ENCODE peak calls at places on chromosomes 7 and 10, in four cellular contexts. H, I, P and O are unnamed samples.
A peak's percentile ranks its signal among the peaks of the same experiment; 100 is the strongest.

GRCh38 chr10:127774771-127775559 is 38.0 kb downstream of the FOXI2 start:
- DNase-seq in H (no peak), I (no peak), P (no peak), O (no peak)

GRCh38 chr10:124721295-124722052 is 22.7 kb downstream of the FAM53B start:
- DNase-seq in H (peak; percentile 38), I (no peak), P (no peak), O (no peak)

GRCh38 chr10:126910798-126911197 is 5.6 kb downstream of the DOCK1 start:
- DNase-seq in H (no peak), I (no peak), P (no peak), O (no peak)

GRCh38 chr7:93620864-93621263 is 46.3 kb upstream of the CALCR start:
- DNase-seq in H (no peak), I (no peak), P (no peak), O (no peak)

GRCh38 chr10:16652154-16652553 is 130.5 kb upstream of the C1QL3 start:
- DNase-seq in H (no peak), I (no peak), P (no peak), O (no peak)

GRCh38 chr10:76197293-76197692 is 765.9 kb downstream of the LRMDA start:
- DNase-seq in H (no peak), I (no peak), P (no peak), O (no peak)

GRCh38 chr7:28478661-28479060 is 66.3 kb downstream of the CREB5 start:
- DNase-seq in H (no peak), I (no peak), P (no peak), O (no peak)

GRCh38 chr7:64603271-64603670 is 40.4 kb upstream of the ZNF680 start:
- DNase-seq in H (no peak), I (no peak), P (no peak), O (no peak)

GRCh38 chr7:44454348-44454747 is 36.1 kb downstream of the NUDCD3 start:
- DNase-seq in H (no peak), I (no peak), P (no peak), O (no peak)

GRCh38 chr10:42982886-42983594 is 93.8 kb upstream of the RET start:
- DNase-seq in H (peak; percentile 12), I (no peak), P (no peak), O (no peak)

GRCh38 chr7:111560773-111561658 is 1.3 kb downstream of the IMMP2L start:
- DNase-seq in H (no peak), I (no peak), P (no peak), O (no peak)

GRCh38 chr7:95688931-95689453 is 83.4 kb upstream of the DYNC1I1 start:
- DNase-seq in H (no peak), I (no peak), P (no peak), O (no peak)

GRCh38 chr10:30527623-30528426 is 93.8 kb downstream of the MAP3K8 start:
- DNase-seq in H (peak; percentile 23), I (no peak), P (no peak), O (no peak)

GRCh38 chr10:108421256-108421655 is 1256.8 kb upstream of the SORCS1 start:
- DNase-seq in H (no peak), I (no peak), P (no peak), O (no peak)

GRCh38 chr10:16788778-16789177 is 28.4 kb downstream of the RSU1 start:
- DNase-seq in H (no peak), I (no peak), P (no peak), O (no peak)

GRCh38 chr10:95133016-95133752 is 60.9 kb upstream of the ACSM6 start:
- DNase-seq in H (peak; percentile 83), I (peak; percentile 73), P (peak; percentile 39), O (peak; percentile 9)

GRCh38 chr10:95133997-95134396 is 60.0 kb upstream of the ACSM6 start:
- DNase-seq in H (no peak), I (no peak), P (no peak), O (no peak)

DNA sequence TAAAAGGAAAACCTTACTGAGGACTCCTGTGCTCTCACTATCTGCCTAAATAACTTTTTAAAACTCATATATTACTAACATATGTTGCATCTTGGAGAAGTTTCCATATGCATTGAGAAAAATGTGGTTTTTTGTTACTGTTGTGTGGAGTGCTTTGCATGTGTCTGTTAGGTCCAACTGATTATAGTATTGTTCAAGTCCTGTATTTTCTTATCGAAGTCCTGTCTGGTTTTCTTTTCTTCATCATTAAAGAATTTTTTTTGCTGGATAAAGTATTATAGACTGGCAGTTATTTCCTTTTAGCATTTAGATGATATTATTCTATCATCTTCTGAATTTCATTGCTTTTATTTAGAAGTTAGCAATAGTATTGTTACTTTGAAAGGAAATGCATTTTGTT is 59.5 kb upstream of the ACSM6 start:
- DNase-seq in H (no peak), I (no peak), P (no peak), O (no peak)
- H3K4me3 ChIP-seq in H (no peak overlapping the region), I (no peak overlapping the region), P (no peak overlapping the region), O (no peak overlapping the region)

DNA sequence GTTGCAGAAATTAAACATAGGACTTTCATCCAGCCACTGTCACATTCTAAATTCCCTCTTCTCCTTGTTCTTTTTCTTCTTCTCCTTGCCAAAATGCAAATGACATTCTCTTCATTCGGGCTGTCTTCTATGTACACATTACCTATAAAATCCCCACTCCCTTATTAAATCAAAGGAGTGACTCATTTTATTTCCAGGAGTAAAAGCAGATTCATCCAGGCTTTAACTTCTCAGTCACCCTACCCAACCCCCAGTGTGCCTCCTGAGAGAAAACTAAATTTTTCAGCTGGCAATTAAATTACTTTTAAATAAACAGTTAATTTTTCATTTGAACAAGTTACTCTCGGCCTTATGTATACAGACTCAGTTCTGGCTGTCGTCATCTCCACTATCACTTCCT is 223.9 kb upstream of the SHH start:
- DNase-seq in H (no peak), I (no peak), P (no peak), O (no peak)
- H3K27me3 ChIP-seq in H (no peaks in the 10 kb centered on the region), I (peaks cover 8% of the 10 kb centered on the region), P (no peaks in the 10 kb centered on the region), O (no peaks in the 10 kb centered on the region)

GRCh38 chr10:116430288-116430687 is 2.6 kb downstream of the PNLIPRP3 start:
- DNase-seq in H (no peak), I (no peak), P (no peak), O (no peak)

GRCh38 chr10:116437076-116437692 is 9.5 kb downstream of the PNLIPRP3 start:
- DNase-seq in H (no peak), I (no peak), P (no peak), O (no peak)

GRCh38 chr10:116429288-116429977 is 1.8 kb downstream of the PNLIPRP3 start:
- DNase-seq in H (no peak), I (no peak), P (no peak), O (no peak)

GRCh38 chr10:116427671-116428070 is at the start of gene PNLIPRP3:
- DNase-seq in H (no peak), I (no peak), P (no peak), O (no peak)

GRCh38 chr10:116431598-116431997 is 4.0 kb downstream of the PNLIPRP3 start:
- DNase-seq in H (no peak), I (no peak), P (no peak), O (no peak)
- H3K4me3 ChIP-seq in H (no peak overlapping the region), I (no peak overlapping the region), P (no peak overlapping the region), O (no peak overlapping the region)

DNA sequence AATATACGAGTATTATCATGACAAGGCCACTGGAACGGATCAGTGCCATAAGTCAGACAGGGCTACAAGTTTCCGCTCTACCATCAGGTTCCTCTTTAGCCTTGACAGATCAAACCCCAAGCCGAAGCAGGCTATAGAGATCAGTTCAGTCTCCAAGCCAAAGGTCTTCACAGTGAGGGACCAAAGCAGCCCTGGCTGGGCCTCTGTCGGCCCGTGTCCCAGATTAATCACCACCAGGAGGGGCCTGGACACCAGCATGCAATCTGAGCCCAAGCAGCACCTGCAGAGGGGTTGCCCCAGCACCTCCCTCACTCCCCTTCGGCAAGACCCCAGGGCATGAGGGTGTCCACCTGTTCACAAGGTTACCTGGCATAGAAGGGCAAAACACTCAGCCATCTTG is 36.1 kb downstream of the FBXW4 start:
- DNase-seq in H (no peak), I (no peak), P (no peak), O (no peak)
- H3K27me3 ChIP-seq in H (no peaks in the 10 kb centered on the region), I (no peaks in the 10 kb centered on the region), P (no peaks in the 10 kb centered on the region), O (no peaks in the 10 kb centered on the region)

GRCh38 chr10:26931223-26931622 is 70.5 kb upstream of the ABI1 start:
- DNase-seq in H (peak; percentile 39), I (no peak), P (no peak), O (no peak)
- H3K4me3 ChIP-seq in H (no peak overlapping the region), I (peak overlapping the region; percentile 20), P (peak overlapping the region; percentile 20), O (no peak overlapping the region)

DNA sequence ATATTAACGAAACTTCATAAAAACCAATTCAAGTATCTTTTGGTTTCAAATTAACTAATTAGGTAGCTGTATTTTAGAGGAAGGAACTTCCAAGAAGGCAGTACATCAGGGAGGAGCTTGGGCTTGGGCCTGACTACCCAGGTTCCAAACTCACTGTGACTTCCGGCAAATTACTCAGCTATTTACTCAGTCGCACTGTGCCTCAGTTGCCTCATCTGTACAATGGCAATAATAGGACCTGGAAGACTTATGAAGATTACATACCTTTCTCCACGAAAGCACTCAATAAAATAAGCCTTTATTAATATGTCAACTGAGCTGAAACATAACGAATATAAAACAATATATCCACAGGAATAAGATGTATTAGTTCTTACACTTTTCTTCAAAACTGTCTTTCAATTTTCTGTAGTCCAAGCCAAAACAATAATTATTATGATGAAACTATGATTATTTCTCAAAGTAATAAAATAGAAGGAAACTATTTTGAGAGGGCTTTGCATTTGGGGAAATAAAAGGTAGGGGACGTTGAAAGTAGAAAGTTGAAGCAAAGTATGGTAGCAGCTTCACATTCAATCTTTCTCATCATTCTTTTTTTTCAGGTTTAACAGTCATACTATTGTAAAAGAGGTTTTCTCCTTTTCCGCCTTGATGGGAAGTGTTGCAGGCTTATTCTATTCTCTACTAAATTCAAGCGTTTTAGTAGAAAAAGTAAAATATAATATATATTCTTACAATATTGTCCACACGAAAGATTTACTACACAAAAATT is 10.5 kb upstream of the EBLN1 start:
- DNase-seq in H (no peak), I (no peak), P (no peak), O (no peak)
- H3K27me3 ChIP-seq in H (no peaks in the 10 kb centered on the region), I (no peaks in the 10 kb centered on the region), P (no peaks in the 10 kb centered on the region), O (peaks cover 3% of the 10 kb centered on the region)

DNA sequence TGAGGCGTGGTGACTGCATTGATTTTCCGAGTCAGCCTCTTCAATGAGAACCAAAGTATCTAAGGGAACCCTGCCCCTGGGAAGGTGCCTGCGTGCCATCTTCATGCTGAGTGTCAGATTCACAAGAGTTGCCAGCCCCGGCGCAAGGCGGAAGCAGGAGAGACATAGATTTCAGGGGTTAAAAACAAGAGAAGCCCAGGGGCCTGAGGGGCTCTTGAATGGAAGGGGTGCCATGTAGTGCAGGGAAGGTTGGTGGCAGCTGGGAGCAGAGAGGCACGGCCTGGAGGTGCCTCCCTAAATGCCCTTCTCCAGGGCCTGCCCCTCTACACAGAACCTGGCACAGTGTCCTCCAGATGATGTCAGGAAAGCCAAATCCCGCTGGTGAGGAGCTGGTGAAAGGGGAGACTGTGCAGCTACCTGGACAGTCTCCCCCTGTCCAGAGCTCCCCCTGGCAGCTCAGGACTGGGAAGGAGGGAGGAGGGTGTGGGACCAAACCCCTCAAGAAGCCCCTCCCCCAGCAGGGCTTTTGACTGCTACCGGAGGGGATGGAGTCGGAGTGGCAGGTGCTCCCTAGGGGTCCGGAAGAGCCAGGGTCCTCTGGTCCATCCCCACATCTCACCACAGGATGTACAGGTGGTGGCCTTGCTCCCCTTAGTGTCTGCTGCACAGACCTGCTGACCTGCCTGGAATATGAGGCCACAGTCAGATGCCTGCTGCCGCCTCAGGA is 137.9 kb downstream of the TCERG1L start:
- DNase-seq in H (no peak), I (peak; percentile 24), P (no peak), O (no peak)
- H3K4me3 ChIP-seq in H (no peak overlapping the region), I (no peak overlapping the region), P (no peak overlapping the region), O (no peak overlapping the region)